ENCODE peak calls at places on chromosomes 16 and 17, in ten cellular contexts. N is GM12878; O is MM.1S; M is AG10803; Q is GM23338; B is cardiac muscle cell; H is activated CD8-positive, alpha-beta T cell treated with anti-CD3 and anti-CD28 coated beads for 36 hours; G is prostate gland; T is MCF 10A; D is body of pancreas. W is an unnamed sample.

GRCh38 chr17:7001562-7001961 is 5.7 kb downstream of the ALOX12 start:
- DNase-seq in N (no peak), O (peak; percentile 54), M (no peak), Q (peak; percentile 69), B (peak; percentile 34), H (peak; percentile 71), G (no peak), T (peak; percentile 57), D (peak; percentile 41), W (peak; percentile 50)

GRCh38 chr16:679808-680624 is at the start of gene STUB1:
- DNase-seq in N (no peak), O (peak; percentile 81), M (peak; percentile 84), Q (peak; percentile 95), B (peak; percentile 91), H (peak; percentile 88), G (peak; percentile 84), T (peak; percentile 81), D (peak; percentile 90), W (peak; percentile 92)

GRCh38 chr17:12765544-12765943 is 23.8 kb upstream of the ARHGAP44 start:
- DNase-seq in N (no peak), O (no peak), M (peak; percentile 65), Q (no peak), B (peak; percentile 90), H (no peak), G (no peak), T (peak; percentile 77), D (no peak), W (no peak)

GRCh38 chr17:78971764-78972506 is 7.8 kb downstream of the LGALS3BP start:
- DNase-seq in N (no peak), O (no peak), M (no peak), Q (no peak), B (no peak), H (no peak), G (no peak), T (no peak), D (no peak), W (no peak)

GRCh38 chr17:40058151-40058784 is 4.1 kb upstream of the MED24 start:
- DNase-seq in N (no peak), O (no peak), M (peak; percentile 60), Q (no peak), B (peak; percentile 59), H (no peak), G (no peak), T (no peak), D (no peak), W (no peak)

GRCh38 chr16:8796469-8797363 is 723 bp downstream of the TMEM186 start:
- DNase-seq in N (no peak), O (no peak), M (peak; percentile 19), Q (no peak), B (no peak), H (no peak), G (no peak), T (no peak), D (no peak), W (no peak)

GRCh38 chr17:37358830-37359681 is 16.7 kb upstream of the C17orf78 start:
- DNase-seq in N (peak; percentile 80), O (peak; percentile 97), M (peak; percentile 87), Q (peak; percentile 98), B (peak; percentile 98), H (peak; percentile 97), G (peak; percentile 87), T (peak; percentile 96), D (peak; percentile 98), W (peak; percentile 96)

GRCh38 chr17:13047016-13047415 is 29.2 kb upstream of the ELAC2 start:
- DNase-seq in N (no peak), O (no peak), M (no peak), Q (no peak), B (no peak), H (no peak), G (no peak), T (no peak), D (no peak), W (no peak)

GRCh38 chr17:76474894-76475293 is 7.5 kb downstream of the AANAT start:
- DNase-seq in N (no peak), O (no peak), M (no peak), Q (no peak), B (no peak), H (no peak), G (no peak), T (no peak), D (no peak), W (no peak)

GRCh38 chr17:76472258-76472645 is 4.8 kb downstream of the AANAT start:
- DNase-seq in N (no peak), O (no peak), M (no peak), Q (no peak), B (no peak), H (no peak), G (no peak), T (no peak), D (no peak), W (no peak)

GRCh38 chr17:76474238-76474637 is 6.8 kb downstream of the AANAT start:
- DNase-seq in N (no peak), O (no peak), M (no peak), Q (no peak), B (no peak), H (no peak), G (no peak), T (no peak), D (no peak), W (no peak)

GRCh38 chr17:76472726-76473125 is 5.3 kb downstream of the AANAT start:
- DNase-seq in N (no peak), O (no peak), M (no peak), Q (no peak), B (no peak), H (no peak), G (no peak), T (no peak), D (no peak), W (no peak)

GRCh38 chr17:76473541-76473985 is 6.2 kb downstream of the AANAT start:
- DNase-seq in N (no peak), O (no peak), M (no peak), Q (peak; percentile 81), B (no peak), H (peak; percentile 27), G (no peak), T (no peak), D (no peak), W (peak; percentile 36)
- TF ChIP-seq CTCF in N (peak; percentile 52), O (peak; percentile 25), M (peak; percentile 26), Q (peak; percentile 42), B (peak; percentile 35), H (peak; percentile 37), G (no peak), T (no peak), D (no peak), W (peak; percentile 47)

DNA sequence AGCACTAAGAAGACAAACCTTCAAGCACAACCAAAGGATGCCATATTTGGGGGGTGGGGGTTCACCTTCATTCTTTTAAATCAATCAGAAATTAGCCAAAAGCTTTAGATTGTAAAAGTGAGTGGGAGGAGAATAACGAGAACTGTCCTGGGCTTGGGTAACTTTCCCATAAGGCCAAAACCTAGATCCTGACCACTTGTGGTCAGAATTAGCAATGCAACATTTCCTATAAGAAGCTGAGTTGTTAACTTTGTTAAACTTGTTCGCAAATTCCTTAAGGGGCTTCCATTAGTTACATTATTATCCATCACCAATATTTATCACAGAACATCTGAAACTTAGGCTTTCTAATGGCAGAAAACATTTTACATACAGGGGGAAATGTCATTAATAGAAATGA is 25.1 kb downstream of the STAT5B start:
- DNase-seq in N (no peak), O (no peak), M (no peak), Q (peak; percentile 46), B (peak; percentile 70), H (no peak), G (no peak), T (peak; percentile 54), D (no peak), W (no peak)
- TF ChIP-seq CTCF in N (peak; percentile 10), O (peak; percentile 35), M (peak; percentile 34), Q (peak; percentile 49), B (peak; percentile 64), H (no peak), G (no peak), T (peak; percentile 14), D (peak; percentile 21), W (peak; percentile 43)

DNA sequence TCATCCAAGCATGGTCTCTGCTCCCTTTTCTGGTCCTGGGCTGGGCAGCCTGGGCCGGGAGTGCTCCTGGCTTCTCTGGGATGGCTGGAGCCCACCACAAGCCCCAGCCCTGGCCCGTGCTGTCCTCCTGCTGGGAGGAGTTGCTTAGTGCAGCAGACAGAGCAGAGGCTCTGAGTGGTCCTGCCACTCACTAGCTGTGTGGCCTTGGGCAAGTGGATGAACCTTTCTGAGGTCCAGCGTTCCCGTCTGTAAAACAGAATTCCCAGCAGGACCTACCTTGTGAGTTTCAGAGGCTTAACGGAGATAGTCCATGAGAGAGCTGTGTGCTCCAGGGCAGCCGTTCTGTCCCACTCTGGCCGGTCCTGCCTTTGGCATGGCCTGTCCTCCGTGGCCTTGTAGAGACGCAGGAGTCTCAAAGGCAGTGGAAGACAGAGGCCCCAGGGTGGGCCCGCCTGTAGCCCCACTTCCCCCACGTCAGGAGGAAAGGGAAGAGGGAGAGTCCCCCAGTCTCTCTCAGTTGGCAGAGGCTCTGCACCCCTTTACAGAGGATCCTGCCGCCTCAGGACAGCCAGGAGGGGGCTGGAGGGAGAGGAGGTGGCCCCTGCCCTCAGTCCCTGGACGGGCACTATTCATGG is 7.8 kb downstream of the MYO15B start:
- DNase-seq in N (no peak), O (no peak), M (no peak), Q (no peak), B (no peak), H (no peak), G (no peak), T (no peak), D (no peak), W (no peak)
- TF ChIP-seq CTCF in N (no peak), O (no peak), M (no peak), Q (no peak), B (no peak), H (no peak), G (no peak), T (no peak), D (no peak), W (no peak)

GRCh38 chr17:57341611-57342010 is 85.3 kb downstream of the MSI2 start:
- DNase-seq in N (no peak), O (no peak), M (no peak), Q (no peak), B (no peak), H (no peak), G (no peak), T (no peak), D (no peak), W (no peak)

GRCh38 chr17:57342963-57343589 is 86.8 kb downstream of the MSI2 start:
- DNase-seq in N (no peak), O (no peak), M (no peak), Q (no peak), B (no peak), H (no peak), G (no peak), T (no peak), D (no peak), W (no peak)

GRCh38 chr17:57343717-57344116 is 87.4 kb downstream of the MSI2 start:
- DNase-seq in N (no peak), O (no peak), M (no peak), Q (no peak), B (no peak), H (no peak), G (no peak), T (no peak), D (no peak), W (no peak)

GRCh38 chr17:57342141-57342540 is 85.8 kb downstream of the MSI2 start:
- DNase-seq in N (no peak), O (no peak), M (no peak), Q (no peak), B (no peak), H (no peak), G (no peak), T (no peak), D (no peak), W (no peak)

DNA sequence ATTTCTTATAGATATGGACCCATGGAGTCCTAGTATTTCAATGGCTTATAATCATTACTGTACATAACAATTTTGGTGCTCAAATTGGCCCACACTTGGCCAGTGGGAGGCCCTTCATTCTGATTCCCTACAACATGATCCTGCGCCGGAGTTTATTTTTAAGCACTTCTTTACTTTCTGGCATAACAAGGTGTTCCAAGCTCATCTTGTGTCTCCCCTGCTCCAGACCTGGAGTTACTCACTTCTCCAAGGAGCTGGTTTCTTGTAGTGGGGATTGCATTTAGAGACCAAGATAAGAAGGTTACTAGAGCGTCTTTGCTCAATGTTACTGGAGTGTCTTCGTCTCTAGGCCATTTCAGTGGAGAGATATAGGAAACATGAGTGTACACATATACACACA is 87.9 kb downstream of the MSI2 start:
- DNase-seq in N (no peak), O (no peak), M (no peak), Q (no peak), B (no peak), H (no peak), G (no peak), T (no peak), D (no peak), W (no peak)
- TF ChIP-seq CTCF in N (no peak), O (no peak), M (no peak), Q (no peak), B (no peak), H (no peak), G (no peak), T (no peak), D (no peak), W (no peak)

W was measured in neural crest cell.